ENCODE peak calls at places on chromosomes 13 and 19, in four cellular contexts. T is left lung, U is right lobe of liver, H is psoas muscle. N is an unnamed sample.

GRCh38 chr13:72514141-72514540 is 213.3 kb downstream of the MZT1 start:
- DNase-seq in H (no peak), U (no peak), T (no peak), N (no peak)

GRCh38 chr13:33272531-33273124 is 12.9 kb downstream of the STARD13 start:
- DNase-seq in U (no peak), T (no peak), H (no peak), N (no peak)

GRCh38 chr19:12932392-12933286 is 872 bp downstream of the FARSA start:
- DNase-seq in H (no peak), U (no peak), T (no peak), N (no peak)

GRCh38 chr13:75010941-75011340 is 471.0 kb downstream of the TBC1D4 start:
- DNase-seq in H (no peak), U (no peak), T (no peak), N (no peak)

GRCh38 chr13:102038787-102039186 is 363.1 kb downstream of the FGF14 start:
- DNase-seq in T (no peak), U (no peak), H (no peak), N (no peak)

GRCh38 chr13:43424386-43424785 is 362.4 kb downstream of the ENOX1 start:
- DNase-seq in H (no peak), U (no peak), T (no peak), N (no peak)

GRCh38 chr19:43538922-43539321 is 5.9 kb downstream of the ZNF575 start:
- DNase-seq in H (no peak), U (no peak), T (no peak), N (no peak)

GRCh38 chr19:10864538-10864899 is 6.8 kb upstream of the CARM1 start:
- DNase-seq in T (peak; percentile 87), U (peak; percentile 84), H (peak; percentile 92), N (peak; percentile 96)

GRCh38 chr19:35346193-35347052 is 1.3 kb upstream of the FFAR1 start:
- DNase-seq in U (peak; percentile 46), T (peak; percentile 60), H (no peak), N (peak; percentile 70)

GRCh38 chr13:81302125-81302524 is 961.2 kb upstream of the SPRY2 start:
- DNase-seq in H (no peak), U (no peak), T (no peak), N (no peak)

GRCh38 chr13:28622286-28622685 is 36.6 kb upstream of the POMP start:
- DNase-seq in U (no peak), H (peak; percentile 62), T (peak; percentile 79), N (no peak)

GRCh38 chr13:114121496-114122466 is 10.6 kb downstream of the RASA3 start:
- DNase-seq in U (no peak), H (no peak), T (no peak), N (no peak)

GRCh38 chr19:3122512-3122870 is 13.3 kb upstream of the GNA15 start:
- DNase-seq in H (peak; percentile 36), T (no peak), U (peak; percentile 48), N (no peak)

GRCh38 chr13:46648166-46648607 is 95.2 kb downstream of the LRCH1 start:
- DNase-seq in U (peak; percentile 68), H (no peak), T (no peak), N (no peak)

GRCh38 chr19:4264812-4265211 is 14.3 kb upstream of the SHD start:
- DNase-seq in T (no peak), U (no peak), H (no peak), N (no peak)

GRCh38 chr19:956747-957451 is 27.2 kb upstream of the WDR18 start:
- DNase-seq in H (no peak), T (no peak), U (no peak), N (no peak)

GRCh38 chr13:46378411-46378810 is 8.6 kb downstream of the RUBCNL start:
- DNase-seq in H (no peak), T (no peak), U (no peak), N (no peak)

GRCh38 chr19:54460230-54461005 is 3.2 kb downstream of the LENG9 start:
- DNase-seq in T (no peak), H (peak; percentile 51), U (no peak), N (peak; percentile 66)

GRCh38 chr19:5520501-5520900 is 47.3 kb downstream of the TINCR start:
- DNase-seq in U (no peak), T (no peak), H (no peak), N (no peak)

GRCh38 chr13:91142572-91142971 is 204.9 kb upstream of the MIR17HG start:
- DNase-seq in T (no peak), U (no peak), H (no peak), N (no peak)

GRCh38 chr19:1851581-1852293 is 3.5 kb upstream of the REXO1 start:
- DNase-seq in T (no peak), U (no peak), H (no peak), N (no peak)

GRCh38 chr13:60757481-60757880 is 360.5 kb downstream of the TDRD3 start:
- DNase-seq in U (no peak), H (no peak), T (no peak), N (no peak)

GRCh38 chr19:43780706-43781525 is at the start of gene KCNN4:
- DNase-seq in H (no peak), U (no peak), T (peak; percentile 54), N (peak; percentile 55)

GRCh38 chr19:19202707-19203011 is 555 bp downstream of the NR2C2AP start:
- DNase-seq in U (no peak), T (no peak), H (no peak), N (no peak)

GRCh38 chr13:78601124-78601885 is 2.0 kb downstream of the POU4F1 start:
- DNase-seq in U (no peak), H (no peak), T (no peak), N (no peak)

GRCh38 chr13:98026457-98026857 is 73.0 kb downstream of the IPO5 start:
- DNase-seq in U (peak; percentile 80), T (no peak), H (no peak), N (no peak)

GRCh38 chr13:75139291-75139690 is 342.7 kb downstream of the TBC1D4 start:
- DNase-seq in H (no peak), T (no peak), U (no peak), N (no peak)

GRCh38 chr13:42151781-42152180 is 103.3 kb downstream of the DGKH start:
- DNase-seq in T (no peak), H (no peak), U (no peak), N (no peak)

GRCh38 chr13:77506874-77507273 is 28.6 kb upstream of the SCEL start:
- DNase-seq in T (no peak), U (no peak), H (no peak), N (no peak)

GRCh38 chr13:43981091-43981490 is 101.4 kb downstream of the LACC1 start:
- DNase-seq in U (no peak), T (no peak), H (no peak), N (no peak)

GRCh38 chr13:113001251-113002140 is 32.5 kb downstream of the MCF2L start:
- DNase-seq in U (no peak), T (peak; percentile 74), H (no peak), N (no peak)

GRCh38 chr13:107170270-107170931 is 602.5 kb upstream of the ARGLU1 start:
- DNase-seq in H (no peak), T (no peak), U (no peak), N (no peak)

GRCh38 chr19:12365094-12365371 is 450 bp downstream of the ZNF442 start:
- DNase-seq in U (no peak), H (no peak), T (peak; percentile 35), N (no peak)

GRCh38 chr13:40993119-40993518 is 26.0 kb downstream of the ELF1 start:
- DNase-seq in T (no peak), H (no peak), U (no peak), N (no peak)

GRCh38 chr19:48329167-48329891 is 4.0 kb downstream of the EMP3 start:
- DNase-seq in T (no peak), U (no peak), H (no peak), N (no peak)

GRCh38 chr19:48330012-48330681 is 4.8 kb downstream of the EMP3 start:
- DNase-seq in H (peak; percentile 82), T (peak; percentile 82), U (peak; percentile 86), N (peak; percentile 83)

GRCh38 chr19:48333467-48334384 is 8.4 kb downstream of the EMP3 start:
- DNase-seq in U (peak; percentile 88), H (peak; percentile 94), T (peak; percentile 95), N (peak; percentile 96)

GRCh38 chr19:48332662-48333466 is 7.5 kb downstream of the EMP3 start:
- DNase-seq in H (peak; percentile 97), U (peak; percentile 89), T (peak; percentile 93), N (peak; percentile 90)

DNA sequence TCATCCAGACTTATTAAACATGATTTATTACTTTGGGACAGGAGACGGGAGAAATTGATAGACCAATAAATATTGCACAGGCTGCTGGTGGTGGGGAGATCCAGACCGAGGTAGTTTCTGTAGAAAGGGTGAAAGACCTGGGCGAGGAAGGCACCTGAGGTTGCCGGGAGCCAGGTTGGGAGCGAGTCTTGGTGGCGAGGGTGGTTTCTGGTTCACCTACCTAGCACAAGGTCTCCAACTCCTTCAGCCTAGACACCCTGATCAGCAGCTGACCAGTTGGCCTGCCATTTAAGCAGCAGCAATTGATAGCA is 7.0 kb downstream of the EMP3 start:
- DNase-seq in H (no peak), U (no peak), T (no peak), N (no peak)
- H3K4me3 ChIP-seq in H (peak overlapping the region; percentile 64), U (no peak overlapping the region), T (peak overlapping the region; percentile 45), N (no peak overlapping the region)

GRCh38 chr13:110318920-110319319 is 11.8 kb downstream of the COL4A2 start:
- DNase-seq in U (no peak), T (no peak), H (no peak), N (no peak)

GRCh38 chr13:110319397-110319773 is 12.3 kb downstream of the COL4A2 start:
- DNase-seq in U (no peak), T (no peak), H (no peak), N (no peak)

GRCh38 chr13:110322126-110322827 is 15.2 kb downstream of the COL4A2 start:
- DNase-seq in U (no peak), T (no peak), H (no peak), N (no peak)

GRCh38 chr13:110319774-110320509 is 12.9 kb downstream of the COL4A2 start:
- DNase-seq in U (no peak), H (no peak), T (no peak), N (peak; percentile 88)

GRCh38 chr13:110320645-110321044 is 13.6 kb downstream of the COL4A2 start:
- DNase-seq in T (no peak), U (no peak), H (no peak), N (no peak)
- H3K36me3 ChIP-seq in T (peaks cover 6% of the 10 kb centered on the region), U (no peaks in the 10 kb centered on the region), H (peaks cover 5% of the 10 kb centered on the region), N (no peaks in the 10 kb centered on the region)

GRCh38 chr19:46761418-46761831 is 15.2 kb upstream of the STRN4 start:
- DNase-seq in U (no peak), H (no peak), T (no peak), N (no peak)
- H3K27ac ChIP-seq in U (no peak overlapping the region), H (no peak overlapping the region), T (no peak overlapping the region), N (no peak overlapping the region)

DNA sequence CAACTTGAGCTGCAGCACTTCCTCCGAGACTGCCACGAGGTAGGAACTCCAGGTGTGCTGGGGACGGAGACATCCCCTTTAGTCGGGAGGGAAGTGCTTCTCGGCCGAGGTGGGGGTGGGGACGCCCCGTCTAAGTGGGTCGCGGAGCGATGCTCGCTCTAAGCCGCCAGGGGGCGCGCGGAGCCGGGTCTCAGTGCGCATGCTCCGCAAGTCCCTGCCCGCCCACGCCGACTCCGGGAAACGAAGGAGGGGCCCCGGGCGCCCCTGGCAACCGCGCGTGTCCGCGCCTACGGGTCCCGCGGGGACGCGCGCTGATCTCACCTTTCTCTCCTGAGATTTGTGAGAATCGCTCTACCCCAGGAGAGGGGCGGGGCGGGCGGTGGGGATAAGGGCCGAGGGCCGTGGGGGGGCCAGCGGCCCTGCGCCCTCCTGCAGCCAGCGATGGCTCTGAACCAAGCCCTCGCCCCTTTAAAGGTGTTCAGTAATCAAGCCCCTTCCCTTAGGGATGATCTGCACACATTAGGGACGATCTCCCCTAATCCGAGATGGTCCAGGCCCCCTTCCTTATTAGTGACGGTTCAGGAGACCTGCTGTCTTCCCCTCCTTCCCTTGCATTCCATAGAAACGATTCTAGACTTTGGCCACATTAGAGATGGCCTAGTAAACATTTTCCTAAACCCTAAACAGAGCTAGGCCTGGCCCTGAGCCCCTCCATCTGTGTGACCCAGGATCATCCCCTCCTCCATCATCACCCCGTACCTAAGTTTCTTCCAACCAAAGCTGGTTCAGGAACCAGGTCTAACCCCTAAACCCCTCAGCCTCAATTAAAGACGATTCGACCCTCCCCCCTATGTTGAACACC is 47.3 kb upstream of the SHKBP1 start:
- DNase-seq in T (peak; percentile 86), U (peak; percentile 88), H (peak; percentile 91), N (peak; percentile 96)
- H3K4me3 ChIP-seq in T (peak overlapping the region; percentile 54), U (peak overlapping the region; percentile 53), H (peak overlapping the region; percentile 70), N (peak overlapping the region; percentile 42)

N was measured in aorta.